ENCODE peak calls at places on chromosome 1, in five cellular contexts. K, C, H, U and Z are unnamed samples.

GRCh38 chr1:150309758-150310495 is 11.4 kb upstream of the PRPF3 start:
- DNase-seq in H (peak), U (no peak), K (no peak), C (no peak), Z (no peak)

GRCh38 chr1:205523891-205524793 is 19.7 kb downstream of the CDK18 start:
- DNase-seq in U (no peak), H (peak), C (peak), K (peak), Z (peak)

GRCh38 chr1:192559115-192560006 is 16.2 kb upstream of the RGS1 start:
- DNase-seq in U (peak), C (no peak), K (no peak), H (no peak), Z (no peak)

GRCh38 chr1:17347769-17348592 is 24.0 kb upstream of the PADI6 start:
- DNase-seq in H (no peak), U (no peak), C (no peak), K (no peak), Z (no peak)

GRCh38 chr1:63703661-63704060 is 70.2 kb upstream of the ROR1 start:
- DNase-seq in H (no peak), K (no peak), U (no peak), C (no peak), Z (no peak)

GRCh38 chr1:16430598-16430997 is 6.6 kb downstream of the SPATA21 start:
- DNase-seq in U (no peak), C (no peak), H (no peak), K (no peak), Z (no peak)

GRCh38 chr1:2419416-2419815 is 7.1 kb upstream of the PEX10 start:
- DNase-seq in C (no peak), H (no peak), K (no peak), U (no peak), Z (no peak)

GRCh38 chr1:207978441-207978840 is 67.5 kb upstream of the CD34 start:
- DNase-seq in K (no peak), U (no peak), C (no peak), H (no peak), Z (no peak)

GRCh38 chr1:193539731-193540459 is 353.5 kb upstream of the B3GALT2 start:
- DNase-seq in U (no peak), K (no peak), C (no peak), H (no peak), Z (peak)

GRCh38 chr1:199855580-199855979 is 171.9 kb upstream of the NR5A2 start:
- DNase-seq in K (no peak), C (no peak), U (no peak), H (no peak), Z (no peak)

GRCh38 chr1:166905930-166906329 is 29.9 kb upstream of the TADA1 start:
- DNase-seq in K (no peak), H (no peak), U (no peak), C (no peak), Z (no peak)

GRCh38 chr1:148372731-148373130 is 110.4 kb downstream of the PPIAL4G start:
- DNase-seq in K (no peak), U (no peak), H (no peak), C (no peak), Z (no peak)

GRCh38 chr1:203691454-203691853 is 64.8 kb downstream of the ATP2B4 start:
- DNase-seq in U (no peak), H (no peak), K (no peak), C (no peak), Z (no peak)

GRCh38 chr1:150696590-150696989 is 364 bp downstream of the GOLPH3L start:
- DNase-seq in K (no peak), U (no peak), H (no peak), C (no peak), Z (no peak)

GRCh38 chr1:207990455-207990854 is 79.5 kb upstream of the CD34 start:
- DNase-seq in H (no peak), C (no peak), U (no peak), K (no peak), Z (no peak)

GRCh38 chr1:246012271-246012854 is 494.7 kb downstream of the SMYD3 start:
- DNase-seq in U (peak), H (peak), C (no peak), K (peak), Z (no peak)

GRCh38 chr1:164440222-164440621 is 118.8 kb upstream of the PBX1 start:
- DNase-seq in K (no peak), U (no peak), H (no peak), C (peak), Z (no peak)

GRCh38 chr1:234874291-234875288 is 254.0 kb downstream of the TOMM20 start:
- DNase-seq in C (no peak), U (no peak), H (no peak), K (no peak), Z (no peak)

GRCh38 chr1:197557302-197557701 is 218.0 kb downstream of the DENND1B start:
- DNase-seq in K (no peak), U (no peak), C (no peak), H (no peak), Z (no peak)

GRCh38 chr1:12593621-12594066 is 24.4 kb downstream of the DHRS3 start:
- DNase-seq in K (no peak), U (no peak), H (no peak), C (no peak), Z (no peak)

GRCh38 chr1:69700770-69701169 is 133.0 kb downstream of the LRRC7 start:
- DNase-seq in U (no peak), C (no peak), K (no peak), H (no peak), Z (no peak)

GRCh38 chr1:9655127-9655723 is 3.7 kb downstream of the PIK3CD start:
- DNase-seq in H (no peak), C (no peak), U (no peak), K (peak), Z (peak)

GRCh38 chr1:17605582-17606344 is 66.3 kb downstream of the ARHGEF10L start:
- DNase-seq in C (peak), H (peak), K (no peak), U (no peak), Z (no peak)

GRCh38 chr1:81800741-81801031 is at the start of gene ADGRL2:
- DNase-seq in H (no peak), C (peak), K (no peak), U (no peak), Z (no peak)

GRCh38 chr1:62144238-62144831 is 50.3 kb upstream of the L1TD1 start:
- DNase-seq in K (peak), U (no peak), C (peak), H (peak), Z (peak)

GRCh38 chr1:87644500-87645245 is 316.0 kb downstream of the LMO4 start:
- DNase-seq in C (no peak), H (no peak), K (no peak), U (no peak), Z (no peak)

GRCh38 chr1:111990878-111991760 is 1.7 kb upstream of the KCND3 start:
- DNase-seq in H (peak), U (no peak), K (no peak), C (peak), Z (no peak)

GRCh38 chr1:234326493-234327366 is 46.5 kb upstream of the COA6 start:
- DNase-seq in H (peak), U (no peak), C (peak), K (peak), Z (peak)

GRCh38 chr1:218811497-218811896 is 362.2 kb upstream of the LYPLAL1 start:
- DNase-seq in U (no peak), K (no peak), H (no peak), C (no peak), Z (no peak)

GRCh38 chr1:229230893-229231753 is 39.8 kb upstream of the RAB4A start:
- DNase-seq in U (no peak), K (no peak), C (no peak), H (no peak), Z (no peak)

GRCh38 chr1:36248250-36248894 is 24.1 kb downstream of the THRAP3 start:
- DNase-seq in K (no peak), U (no peak), H (no peak), C (no peak), Z (no peak)